ENCODE peak calls at places on chromosomes 6 and 20, in ten cellular contexts. E is AG09309; H is NCI-H1105; G is NCI-H748 treated with DMSO at 0.1 percent for 48 hours; Z is activated naive CD4-positive, alpha-beta T cell treated with Interleukin-2 at 50 U/mL for 16 hours; Y is activated CD4-positive, alpha-beta T cell treated with anti-CD3 and anti-CD28 coated beads, Interleukin-2, amount 10 ng/mL, durations not matched to agents 7 days and 5 days; W is posterior cingulate gyrus; S is LoVo; P is NCI-H187; N is Right ventricle myocardium superior. I is an unnamed sample.

GRCh38 chr6:24494726-24495515 is at the start of gene ALDH5A1:
- DNase-seq in E (no peak), P (peak; percentile 32), Y (peak; percentile 75), S (peak; percentile 67), H (peak; percentile 71), G (peak; percentile 72), Z (peak; percentile 84), N (peak; percentile 83), W (peak; percentile 47), I (peak; percentile 68)

GRCh38 chr6:165971202-165971601 is 196.4 kb downstream of the TBXT start:
- DNase-seq in Y (no peak), G (no peak), N (no peak), W (no peak), H (no peak), Z (no peak), S (no peak), E (no peak), P (no peak), I (no peak)

GRCh38 chr6:141437685-141438084 is 695.0 kb upstream of the GJE1 start:
- DNase-seq in E (no peak), P (no peak), Y (no peak), N (no peak), W (no peak), Z (no peak), G (no peak), H (no peak), S (no peak), I (no peak)

GRCh38 chr6:150343434-150343833 is 25.4 kb upstream of the IYD start:
- DNase-seq in H (no peak), E (no peak), N (no peak), Y (no peak), S (no peak), Z (no peak), G (no peak), W (no peak), P (no peak), I (no peak)

GRCh38 chr20:13468166-13468565 is 170.6 kb downstream of the TASP1 start:
- DNase-seq in S (no peak), P (no peak), W (no peak), G (no peak), E (no peak), Y (no peak), Z (no peak), N (no peak), H (no peak), I (no peak)

GRCh38 chr6:69866351-69867074 is at the start of gene COL19A1:
- DNase-seq in S (no peak), W (peak; percentile 21), H (peak; percentile 27), G (peak; percentile 58), Z (peak; percentile 27), N (peak; percentile 46), E (no peak), Y (peak; percentile 10), P (no peak), I (no peak)

GRCh38 chr20:22757424-22758189 is 173.2 kb upstream of the FOXA2 start:
- DNase-seq in W (no peak), Z (no peak), P (no peak), G (no peak), Y (no peak), S (no peak), H (no peak), E (no peak), N (no peak), I (peak; percentile 1)

GRCh38 chr6:117542493-117542892 is 59.8 kb downstream of the GOPC start:
- DNase-seq in Z (no peak), W (no peak), E (no peak), Y (no peak), S (no peak), G (no peak), H (no peak), P (no peak), N (no peak), I (no peak)

GRCh38 chr6:108559884-108560462 is 744 bp upstream of the FOXO3 start:
- DNase-seq in W (peak; percentile 30), P (peak; percentile 68), G (peak; percentile 60), Z (no peak), Y (no peak), E (no peak), N (no peak), S (peak; percentile 30), H (peak; percentile 77), I (no peak)

GRCh38 chr6:145633981-145634627 is 101.2 kb downstream of the EPM2A start:
- DNase-seq in S (peak; percentile 71), P (peak; percentile 63), W (peak; percentile 96), Z (peak; percentile 78), E (peak; percentile 46), Y (peak; percentile 81), H (peak; percentile 77), G (peak; percentile 76), N (peak; percentile 83), I (peak; percentile 59)

GRCh38 chr20:37882961-37883712 is 19.8 kb upstream of the VSTM2L start:
- DNase-seq in E (no peak), W (no peak), P (no peak), Z (no peak), Y (no peak), H (no peak), S (no peak), N (no peak), G (no peak), I (no peak)

GRCh38 chr20:16205505-16205904 is 367.7 kb downstream of the KIF16B start:
- DNase-seq in N (no peak), G (no peak), W (no peak), E (no peak), P (no peak), Y (no peak), S (no peak), Z (no peak), H (no peak), I (no peak)

GRCh38 chr6:95693108-95693507 is 115.8 kb downstream of the MANEA start:
- DNase-seq in N (no peak), P (no peak), H (no peak), S (peak; percentile 33), Y (no peak), E (no peak), Z (no peak), G (no peak), W (no peak), I (peak; percentile 2)

GRCh38 chr20:3696200-3696599 is 14.4 kb upstream of the ADAM33 start:
- DNase-seq in E (no peak), Z (no peak), P (no peak), W (no peak), H (no peak), S (no peak), G (no peak), N (no peak), Y (peak; percentile 11), I (no peak)

GRCh38 chr20:32737371-32738223 is 5.7 kb downstream of the COMMD7 start:
- DNase-seq in W (no peak), Y (peak; percentile 58), G (no peak), E (peak; percentile 57), N (no peak), H (no peak), S (no peak), P (no peak), Z (peak; percentile 29), I (peak; percentile 75)

GRCh38 chr6:53119772-53120409 is 28.8 kb downstream of the GCM1 start:
- DNase-seq in Z (no peak), S (peak; percentile 60), W (no peak), N (no peak), H (no peak), P (no peak), G (peak; percentile 73), E (no peak), Y (no peak), I (no peak)